ENCODE peak calls at places on chromosomes 4 and X, in six cellular contexts. L, K, E, J, A and Q are unnamed samples.

GRCh38 chr4:186192068-186192751 is 843 bp downstream of the CYP4V2 start:
- DNase-seq in L (peak), E (peak), K (peak), A (peak), J (peak), Q (peak)

GRCh38 chr4:173328236-173328901 is 5.8 kb downstream of the HMGB2 start:
- DNase-seq in J (no peak), A (peak), L (no peak), E (no peak), K (no peak), Q (no peak)

GRCh38 chrX:5708209-5708608 is 520.5 kb downstream of the NLGN4X start:
- DNase-seq in E (no peak), K (no peak), A (no peak), J (no peak), L (no peak), Q (no peak)

GRCh38 chrX:49756692-49757091 is 60.9 kb upstream of the PAGE1 start:
- DNase-seq in E (no peak), A (no peak), J (no peak), K (no peak), L (no peak), Q (no peak)

GRCh38 chr4:98055800-98056501 is 87.3 kb downstream of the STPG2 start:
- DNase-seq in L (no peak), E (no peak), A (no peak), K (no peak), J (no peak), Q (no peak)

GRCh38 chr4:138665851-138666250 is 349.7 kb upstream of the NOCT start:
- DNase-seq in E (no peak), A (no peak), L (no peak), K (no peak), J (no peak), Q (no peak)

GRCh38 chr4:24644983-24645764 is 60.8 kb upstream of the DHX15 start:
- DNase-seq in E (no peak), L (no peak), K (no peak), J (no peak), A (peak), Q (no peak)

GRCh38 chr4:133559987-133560386 is 410.9 kb downstream of the PCDH10 start:
- DNase-seq in L (no peak), A (no peak), J (no peak), K (no peak), E (no peak), Q (no peak)

GRCh38 chr4:4969298-4969697 is 50.0 kb downstream of the CYTL1 start:
- DNase-seq in K (peak), E (no peak), A (peak), L (peak), J (no peak), Q (peak)

GRCh38 chr4:62377700-62378099 is 1177.6 kb downstream of the ADGRL3 start:
- DNase-seq in L (no peak), A (no peak), J (no peak), K (no peak), E (no peak), Q (no peak)

GRCh38 chr4:165343353-165344191 is 16.1 kb downstream of the MSMO1 start:
- DNase-seq in J (no peak), E (no peak), A (no peak), K (no peak), L (no peak), Q (no peak)

GRCh38 chrX:153459976-153460375 is 10.4 kb downstream of the HAUS7 start:
- DNase-seq in J (no peak), E (no peak), L (no peak), K (no peak), A (peak), Q (no peak)

GRCh38 chrX:9635368-9635767 is 130.3 kb downstream of the GPR143 start:
- DNase-seq in L (peak), K (no peak), A (no peak), J (peak), E (no peak), Q (peak)

GRCh38 chr4:181877329-181877848 is 365.8 kb upstream of the TENM3 start:
- DNase-seq in L (no peak), E (no peak), K (no peak), A (peak), J (no peak), Q (no peak)

DNA sequence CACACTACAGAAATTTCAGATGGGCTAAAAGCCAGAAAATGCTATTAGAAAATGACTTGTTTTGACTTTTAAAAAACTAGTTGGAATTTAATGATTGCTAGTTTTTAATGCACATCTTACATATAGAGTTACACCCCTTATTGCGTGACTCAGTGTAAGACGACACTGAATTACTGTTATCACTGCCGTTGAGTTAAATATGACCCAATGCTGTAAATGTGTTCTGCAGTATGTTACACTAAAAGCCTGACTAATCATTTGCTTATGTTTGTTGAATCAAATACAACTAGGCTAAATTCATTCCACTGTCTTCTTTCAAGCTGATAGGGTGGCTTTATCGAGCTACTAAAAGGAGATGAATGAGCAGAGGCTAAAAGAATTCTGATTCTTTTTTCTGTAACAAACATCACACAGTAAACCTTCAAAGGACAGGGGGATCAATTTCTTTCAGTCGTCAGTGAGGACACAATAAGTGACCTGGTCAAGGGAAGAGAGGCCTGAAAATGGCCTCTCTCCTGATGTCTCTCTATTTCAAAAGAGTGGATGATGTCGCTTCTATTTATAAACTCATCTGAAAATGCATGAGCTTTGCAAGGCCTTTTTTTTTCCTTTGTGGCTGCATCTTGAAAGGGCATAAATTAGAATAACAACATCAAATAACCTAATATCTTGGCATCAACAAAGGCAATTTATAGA is 142.2 kb upstream of the KCNIP4 start:
- DNase-seq in J (no peak), K (no peak), L (no peak), E (no peak), A (no peak), Q (no peak)
- TF ChIP-seq POLR2A in J (no peak), K (no peak), L (no peak), E (no peak), A (no peak), Q (no peak)

DNA sequence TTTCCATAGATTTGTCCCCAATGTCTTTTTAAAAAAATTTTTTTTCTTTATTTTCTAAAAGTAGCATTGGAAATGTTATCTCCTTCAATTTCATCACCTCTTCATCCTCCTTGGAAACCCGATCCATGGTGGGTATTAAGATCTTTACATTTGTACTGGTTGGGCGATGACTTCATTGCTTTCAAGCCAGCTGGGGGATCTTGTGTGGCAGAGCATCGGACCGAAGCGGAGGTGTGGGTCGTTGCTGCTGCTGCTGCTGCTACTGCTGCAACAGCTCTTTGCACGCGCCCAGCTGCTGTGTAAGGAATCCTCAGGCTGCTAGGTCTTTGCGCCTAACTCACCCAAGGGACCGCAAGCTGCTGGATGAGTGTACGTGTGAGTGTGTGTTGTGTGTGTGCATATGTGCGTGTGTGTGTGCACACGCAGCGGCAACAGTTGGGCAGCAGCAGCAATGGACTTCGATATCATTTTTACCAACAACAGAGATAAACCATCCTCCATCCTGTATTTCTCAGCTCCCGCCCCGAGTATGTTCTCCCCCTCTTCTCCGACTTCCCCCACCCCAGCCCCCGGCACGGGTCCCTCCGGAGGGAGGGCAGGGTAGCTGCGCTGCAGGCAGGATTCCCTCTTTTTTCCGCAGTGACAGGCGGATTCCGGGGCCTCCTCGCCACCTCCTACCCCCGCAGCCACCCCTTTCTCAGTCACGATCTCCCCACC is 768 bp upstream of the CDKL5 start:
- DNase-seq in E (peak), K (peak), J (no peak), L (peak), A (peak), Q (no peak)
- TF ChIP-seq POLR2A in E (no peak), K (no peak), J (no peak), L (no peak), A (no peak), Q (no peak)

DNA sequence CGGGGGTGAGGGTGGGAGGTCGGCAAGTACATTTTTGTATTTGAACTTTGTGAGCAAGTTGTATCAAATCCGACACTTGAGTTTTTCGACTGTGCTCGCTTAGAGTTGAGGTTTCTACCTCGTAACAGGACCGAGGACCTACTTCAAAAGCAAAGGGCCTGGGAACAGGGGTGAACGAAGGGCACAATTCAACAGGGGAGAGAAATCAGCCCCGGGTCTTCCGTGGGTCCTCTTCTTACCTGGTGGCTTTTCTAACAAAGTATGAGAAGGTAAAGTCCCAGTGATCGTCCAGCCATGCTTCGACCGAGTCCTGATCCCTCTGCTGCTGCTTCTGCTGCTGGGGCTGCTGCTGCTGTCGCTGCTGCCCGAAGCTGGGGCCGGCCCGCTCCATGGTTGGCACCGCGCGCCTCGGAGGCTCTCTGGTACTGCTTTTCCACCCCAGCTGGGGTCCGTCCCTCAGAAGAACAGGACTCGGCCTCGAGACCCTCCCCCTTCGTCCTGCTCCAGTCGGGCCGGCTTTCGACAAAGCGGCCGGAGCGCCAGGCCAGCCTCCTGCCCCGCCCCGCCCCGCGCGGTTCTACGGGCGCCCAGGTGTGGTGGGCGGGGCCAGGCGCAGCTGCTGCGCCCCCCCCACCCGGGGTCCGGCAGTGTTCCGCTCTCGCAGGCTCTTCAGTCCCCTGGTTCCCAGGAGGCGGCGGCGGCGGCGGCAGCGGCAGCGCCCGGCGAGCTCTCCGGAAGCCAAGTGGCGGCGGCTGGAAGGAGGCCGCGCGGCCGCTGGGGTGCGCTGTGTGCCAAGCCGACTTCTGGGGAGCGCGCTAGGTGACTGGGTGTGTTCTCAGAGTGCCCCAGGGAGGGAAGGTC is at the start of gene PDE5A:
- DNase-seq in A (peak), L (peak), J (peak), E (peak), K (peak), Q (peak)
- TF ChIP-seq POLR2A in A (no peak), L (no peak), J (no peak), E (no peak), K (peak), Q (no peak)

DNA sequence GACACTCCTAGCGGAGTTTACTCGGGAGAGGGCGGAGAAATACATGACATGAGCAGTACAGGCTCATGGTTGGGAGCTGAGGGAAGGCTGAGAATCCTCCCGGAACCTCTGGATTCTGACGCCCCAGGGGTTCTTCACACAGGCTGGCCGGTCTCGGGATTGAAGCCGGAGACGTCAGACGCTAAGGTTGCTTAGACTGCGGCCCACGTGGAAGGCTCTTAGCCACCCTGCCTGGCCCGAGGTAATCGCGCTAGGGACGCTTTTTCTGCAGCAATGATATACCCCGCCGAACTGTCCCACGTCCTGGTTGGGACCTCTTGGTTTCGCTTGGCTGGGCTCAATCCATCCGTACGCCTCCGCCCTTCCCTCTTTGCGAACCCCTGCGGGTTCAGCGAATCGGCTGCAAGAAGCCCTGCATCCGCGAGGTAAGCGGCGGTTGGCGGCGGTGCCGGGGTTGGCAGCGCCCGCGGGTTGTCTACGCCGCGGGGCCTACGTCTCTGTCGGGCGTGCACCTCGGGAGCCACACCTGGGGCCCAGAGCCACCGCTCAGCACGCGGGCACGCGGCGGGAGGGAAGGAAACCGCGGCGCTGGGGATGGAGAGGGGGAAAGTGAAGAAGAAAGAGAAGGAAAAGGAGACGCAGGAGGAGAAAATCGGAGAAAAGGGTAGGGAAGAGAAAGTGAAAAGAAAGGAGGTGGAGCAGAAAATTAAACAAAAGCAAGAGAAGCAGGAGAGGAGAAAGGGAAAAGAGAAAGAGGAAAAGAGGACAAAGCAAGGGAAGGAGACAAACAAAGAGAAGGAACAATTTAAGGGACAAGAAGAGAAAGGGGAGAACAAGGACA is at the start of gene ARL9:
- DNase-seq in L (peak), K (peak), E (peak), J (no peak), A (peak), Q (peak)
- TF ChIP-seq POLR2A in L (no peak), K (no peak), E (no peak), J (no peak), A (no peak), Q (no peak)

DNA sequence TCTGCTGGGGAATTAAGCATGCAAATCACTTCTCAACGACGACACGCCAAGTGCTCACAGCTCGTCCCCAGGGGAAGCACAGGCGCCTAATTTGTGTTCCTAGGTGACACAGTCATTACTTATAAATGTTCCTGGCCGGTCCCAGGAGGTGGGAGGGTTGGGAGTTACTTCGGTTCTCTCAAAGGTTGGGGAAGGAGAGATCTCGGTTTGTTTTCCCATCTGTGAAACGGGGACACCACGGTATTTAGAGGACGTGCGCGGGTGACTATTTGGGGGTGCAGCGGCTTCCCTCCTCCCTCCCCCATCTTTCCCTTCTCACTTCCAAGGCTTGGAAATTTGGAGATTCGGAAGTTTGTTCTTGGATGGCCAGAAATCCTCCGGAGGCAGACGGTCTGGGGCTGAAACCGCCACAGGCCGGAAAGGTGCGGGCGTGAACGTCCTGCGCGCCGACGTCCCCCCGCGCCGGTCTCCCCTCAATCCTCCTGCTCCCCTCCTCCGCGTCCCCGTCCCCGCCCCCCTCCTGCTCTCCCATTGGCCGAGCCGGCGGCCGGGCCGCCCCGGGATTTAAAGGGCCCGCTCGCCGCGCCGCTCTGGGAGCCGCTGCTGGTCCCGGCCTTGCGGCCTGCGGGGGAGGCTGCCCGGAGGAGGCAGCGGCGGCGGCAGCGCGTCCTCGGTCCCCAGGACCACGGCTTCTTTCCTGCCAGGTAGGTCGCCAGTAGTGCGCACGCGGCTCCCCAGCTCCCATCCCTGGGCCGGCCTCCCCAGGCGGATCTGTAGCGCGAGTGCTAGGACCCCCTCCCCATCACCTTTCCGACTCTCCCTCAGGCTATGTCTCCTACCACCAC is at the start of gene PORCN:
- DNase-seq in K (peak), A (peak), E (peak), J (peak), L (peak), Q (peak)
- TF ChIP-seq POLR2A in K (peak), A (no peak), E (peak), J (no peak), L (peak), Q (no peak)

DNA sequence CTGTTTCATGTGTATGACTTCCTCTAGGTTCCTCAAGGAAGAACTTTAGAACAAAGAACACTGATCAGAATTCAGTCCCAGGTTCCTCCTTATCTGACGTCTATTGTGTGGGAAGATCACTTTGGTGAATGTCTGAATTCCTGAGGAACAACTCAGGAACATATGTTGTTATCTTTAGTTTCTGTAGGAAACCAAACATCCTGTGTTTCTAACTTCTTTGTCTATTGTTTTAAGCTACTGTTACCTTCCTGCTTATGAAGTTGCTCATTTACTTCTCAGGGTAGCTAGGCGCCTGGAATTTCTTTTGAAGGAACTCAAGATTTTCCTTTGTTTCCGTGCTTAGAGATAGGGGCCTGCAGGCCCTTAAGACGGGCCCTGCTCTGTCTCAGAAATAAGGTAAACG is 46.2 kb downstream of the MAGEB5 start:
- DNase-seq in J (no peak), E (no peak), K (no peak), A (peak), L (no peak), Q (no peak)
- TF ChIP-seq POLR2A in J (no peak), E (no peak), K (no peak), A (no peak), L (no peak), Q (no peak)

GRCh38 chrX:37846141-37846540 is 1.2 kb downstream of the DYNLT3 start:
- DNase-seq in A (peak), J (no peak), K (no peak), L (no peak), E (no peak), Q (no peak)

GRCh38 chrX:37846558-37846933 is 825 bp downstream of the DYNLT3 start:
- DNase-seq in A (no peak), J (no peak), L (no peak), K (no peak), E (no peak), Q (no peak)

GRCh38 chrX:37844622-37845021 is 2.7 kb downstream of the DYNLT3 start:
- DNase-seq in J (no peak), L (no peak), A (no peak), K (no peak), E (no peak), Q (no peak)

GRCh38 chrX:37847733-37848197 is 394 bp upstream of the DYNLT3 start:
- DNase-seq in E (no peak), J (no peak), K (no peak), A (no peak), L (no peak), Q (no peak)

GRCh38 chrX:37846934-37847732 is at the start of gene DYNLT3:
- DNase-seq in A (peak), J (peak), K (peak), L (peak), E (peak), Q (peak)
- TF ChIP-seq POLR2A in A (peak), J (peak), K (peak), L (peak), E (peak), Q (peak)